ENCODE peak calls at places on chromosomes 7 and 10, in five cellular contexts. One of them, this sample, is unnamed.

GRCh38 chr10:107059058-107059457 is 105.4 kb downstream of the SORCS1 start:
- DNase-seq in cardiac fibroblast: no peak
- DNase-seq in fibroblast of lung: no peak
- DNase-seq in cardiac muscle cell: no peak
- DNase-seq in CD4-positive, alpha-beta T cell: no peak
- DNase-seq in this sample: no peak

GRCh38 chr7:6705959-6706665 is 635 bp downstream of the ZNF12 start:
- DNase-seq in cardiac fibroblast: peak; percentile 42
- DNase-seq in fibroblast of lung: peak; percentile 38
- DNase-seq in cardiac muscle cell: peak; percentile 43
- DNase-seq in CD4-positive, alpha-beta T cell: peak; percentile 1
- DNase-seq in this sample: peak; percentile 25

GRCh38 chr10:14560274-14560673 is 214.4 kb downstream of the FAM107B start:
- DNase-seq in cardiac fibroblast: no peak
- DNase-seq in fibroblast of lung: peak; percentile 65
- DNase-seq in cardiac muscle cell: peak; percentile 25
- DNase-seq in CD4-positive, alpha-beta T cell: no peak
- DNase-seq in this sample: peak; percentile 51

GRCh38 chr10:112587709-112588108 is 140.7 kb downstream of the VTI1A start:
- DNase-seq in cardiac fibroblast: no peak
- DNase-seq in fibroblast of lung: peak; percentile 62
- DNase-seq in cardiac muscle cell: no peak
- DNase-seq in CD4-positive, alpha-beta T cell: no peak
- DNase-seq in this sample: no peak

GRCh38 chr10:118832242-118832651 is 77.5 kb upstream of the CACUL1 start:
- DNase-seq in cardiac fibroblast: peak; percentile 71
- DNase-seq in fibroblast of lung: peak; percentile 15
- DNase-seq in cardiac muscle cell: peak; percentile 72
- DNase-seq in CD4-positive, alpha-beta T cell: no peak
- DNase-seq in this sample: peak; percentile 22

GRCh38 chr10:85008493-85009181 is 680.2 kb downstream of the CCSER2 start:
- DNase-seq in cardiac fibroblast: no peak
- DNase-seq in fibroblast of lung: no peak
- DNase-seq in cardiac muscle cell: no peak
- DNase-seq in CD4-positive, alpha-beta T cell: no peak
- DNase-seq in this sample: no peak

GRCh38 chr7:110943686-110944350 is 147.1 kb upstream of the LRRN3 start:
- DNase-seq in cardiac fibroblast: no peak
- DNase-seq in fibroblast of lung: peak; percentile 32
- DNase-seq in cardiac muscle cell: no peak
- DNase-seq in CD4-positive, alpha-beta T cell: no peak
- DNase-seq in this sample: no peak

GRCh38 chr7:37921340-37921805 is 933 bp downstream of the EPDR1 start:
- DNase-seq in cardiac fibroblast: no peak
- DNase-seq in fibroblast of lung: peak; percentile 56
- DNase-seq in cardiac muscle cell: peak; percentile 48
- DNase-seq in CD4-positive, alpha-beta T cell: no peak
- DNase-seq in this sample: peak; percentile 53

GRCh38 chr7:155790666-155791065 is 21.6 kb downstream of the SHH start:
- DNase-seq in cardiac fibroblast: no peak
- DNase-seq in fibroblast of lung: no peak
- DNase-seq in cardiac muscle cell: no peak
- DNase-seq in CD4-positive, alpha-beta T cell: no peak
- DNase-seq in this sample: no peak

GRCh38 chr7:148883233-148884048 is 650 bp downstream of the EZH2 start:
- DNase-seq in cardiac fibroblast: peak; percentile 3
- DNase-seq in fibroblast of lung: no peak
- DNase-seq in cardiac muscle cell: peak; percentile 11
- DNase-seq in CD4-positive, alpha-beta T cell: peak; percentile 23
- DNase-seq in this sample: no peak

GRCh38 chr10:101709359-101710063 is 14.5 kb upstream of the FBXW4 start:
- DNase-seq in cardiac fibroblast: no peak
- DNase-seq in fibroblast of lung: peak; percentile 49
- DNase-seq in cardiac muscle cell: no peak
- DNase-seq in CD4-positive, alpha-beta T cell: no peak
- DNase-seq in this sample: no peak

GRCh38 chr10:114859227-114859626 is 37.6 kb downstream of the FHIP2A start:
- DNase-seq in cardiac fibroblast: no peak
- DNase-seq in fibroblast of lung: peak; percentile 48
- DNase-seq in cardiac muscle cell: no peak
- DNase-seq in CD4-positive, alpha-beta T cell: no peak
- DNase-seq in this sample: no peak

GRCh38 chr10:1037098-1037497 is 11.4 kb upstream of the IDI2 start:
- DNase-seq in cardiac fibroblast: no peak
- DNase-seq in fibroblast of lung: no peak
- DNase-seq in cardiac muscle cell: no peak
- DNase-seq in CD4-positive, alpha-beta T cell: no peak
- DNase-seq in this sample: no peak

GRCh38 chr7:144437370-144438191 is 34.1 kb upstream of the NOBOX start:
- DNase-seq in cardiac fibroblast: peak; percentile 83
- DNase-seq in fibroblast of lung: peak; percentile 47
- DNase-seq in cardiac muscle cell: peak; percentile 84
- DNase-seq in CD4-positive, alpha-beta T cell: peak; percentile 6
- DNase-seq in this sample: peak; percentile 73

GRCh38 chr7:1244701-1245526 is 12.2 kb downstream of the UNCX start:
- DNase-seq in cardiac fibroblast: no peak
- DNase-seq in fibroblast of lung: no peak
- DNase-seq in cardiac muscle cell: no peak
- DNase-seq in CD4-positive, alpha-beta T cell: no peak
- DNase-seq in this sample: no peak

GRCh38 chr10:44830022-44830421 is 81.1 kb upstream of the TMEM72 start:
- DNase-seq in cardiac fibroblast: peak; percentile 29
- DNase-seq in fibroblast of lung: peak; percentile 89
- DNase-seq in cardiac muscle cell: peak; percentile 39
- DNase-seq in CD4-positive, alpha-beta T cell: no peak
- DNase-seq in this sample: peak; percentile 51

GRCh38 chr10:112915590-112916572 is 34.2 kb upstream of the TCF7L2 start:
- DNase-seq in cardiac fibroblast: peak; percentile 19
- DNase-seq in fibroblast of lung: peak; percentile 54
- DNase-seq in cardiac muscle cell: no peak
- DNase-seq in CD4-positive, alpha-beta T cell: no peak
- DNase-seq in this sample: peak; percentile 16

GRCh38 chr10:97171001-97171400 is 14.8 kb downstream of the SLIT1 start:
- DNase-seq in cardiac fibroblast: no peak
- DNase-seq in fibroblast of lung: no peak
- DNase-seq in cardiac muscle cell: no peak
- DNase-seq in CD4-positive, alpha-beta T cell: no peak
- DNase-seq in this sample: no peak

GRCh38 chr7:89060234-89060633 is 264.7 kb upstream of the TEX47 start:
- DNase-seq in cardiac fibroblast: no peak
- DNase-seq in fibroblast of lung: no peak
- DNase-seq in cardiac muscle cell: no peak
- DNase-seq in CD4-positive, alpha-beta T cell: no peak
- DNase-seq in this sample: no peak

GRCh38 chr7:36607741-36608140 is 116.6 kb downstream of the AOAH start:
- DNase-seq in cardiac fibroblast: no peak
- DNase-seq in fibroblast of lung: no peak
- DNase-seq in cardiac muscle cell: no peak
- DNase-seq in CD4-positive, alpha-beta T cell: no peak
- DNase-seq in this sample: no peak

GRCh38 chr7:121342631-121343030 is 13.8 kb downstream of the WNT16 start:
- DNase-seq in cardiac fibroblast: no peak
- DNase-seq in fibroblast of lung: no peak
- DNase-seq in cardiac muscle cell: no peak
- DNase-seq in CD4-positive, alpha-beta T cell: no peak
- DNase-seq in this sample: no peak

GRCh38 chr10:89916481-89916880 is 215.1 kb downstream of the KIF20B start:
- DNase-seq in cardiac fibroblast: peak; percentile 28
- DNase-seq in fibroblast of lung: peak; percentile 70
- DNase-seq in cardiac muscle cell: peak; percentile 51
- DNase-seq in CD4-positive, alpha-beta T cell: no peak
- DNase-seq in this sample: no peak

GRCh38 chr7:106070201-106070551 is 41.9 kb downstream of the SYPL1 start:
- DNase-seq in cardiac fibroblast: no peak
- DNase-seq in fibroblast of lung: peak; percentile 18
- DNase-seq in cardiac muscle cell: no peak
- DNase-seq in CD4-positive, alpha-beta T cell: no peak
- DNase-seq in this sample: no peak

GRCh38 chr10:29646960-29647431 is 12.2 kb upstream of the SVIL start:
- DNase-seq in cardiac fibroblast: peak; percentile 76
- DNase-seq in fibroblast of lung: peak; percentile 58
- DNase-seq in cardiac muscle cell: peak; percentile 76
- DNase-seq in CD4-positive, alpha-beta T cell: no peak
- DNase-seq in this sample: peak; percentile 82

GRCh38 chr10:113550365-113550764 is 2.5 kb upstream of the HABP2 start:
- DNase-seq in cardiac fibroblast: peak; percentile 25
- DNase-seq in fibroblast of lung: peak; percentile 61
- DNase-seq in cardiac muscle cell: peak; percentile 21
- DNase-seq in CD4-positive, alpha-beta T cell: no peak
- DNase-seq in this sample: no peak

DNA sequence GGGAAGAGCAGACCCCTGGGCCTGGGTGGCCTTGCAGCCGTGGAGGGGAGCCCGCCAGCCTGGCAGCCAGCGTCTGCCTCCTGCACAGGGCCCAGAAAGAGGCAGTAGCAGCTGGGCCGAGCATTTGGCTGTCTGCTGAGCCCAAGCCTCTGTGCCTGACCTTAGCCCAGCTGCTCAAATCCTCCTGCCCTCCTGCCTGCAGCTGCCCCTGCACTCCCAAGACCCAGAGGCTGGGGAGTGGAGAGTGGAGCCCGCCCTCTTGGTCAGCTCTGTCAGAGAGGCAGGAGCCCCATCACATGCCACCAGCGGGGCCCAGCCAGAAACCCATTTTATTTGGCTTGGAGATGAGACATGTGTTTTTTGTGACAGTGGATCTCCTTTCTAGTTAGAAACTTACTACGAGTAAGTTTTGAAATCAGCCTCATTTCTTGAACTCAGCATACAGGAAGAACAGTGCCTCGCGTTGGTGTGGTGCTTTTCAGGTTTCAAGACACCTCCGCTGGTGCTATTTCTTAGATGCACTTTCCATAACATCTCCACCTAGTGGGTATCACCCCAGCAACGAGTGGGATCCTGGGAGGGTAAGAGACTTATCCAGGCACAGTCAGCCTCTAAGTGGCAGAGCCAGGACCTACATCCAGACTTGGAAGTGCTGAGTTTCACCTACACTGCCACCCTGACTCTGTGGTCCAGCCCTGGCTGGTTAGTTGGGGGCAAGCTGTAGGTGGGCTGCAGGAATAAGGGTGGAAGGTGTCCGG is 477.1 kb downstream of the RPS24 start:
- DNase-seq in cardiac fibroblast: no peak
- DNase-seq in fibroblast of lung: no peak
- DNase-seq in cardiac muscle cell: no peak
- DNase-seq in CD4-positive, alpha-beta T cell: no peak
- DNase-seq in this sample: no peak
- TF ChIP-seq CTCF in cardiac fibroblast: no peak
- TF ChIP-seq CTCF in fibroblast of lung: no peak
- TF ChIP-seq CTCF in cardiac muscle cell: no peak
- TF ChIP-seq CTCF in CD4-positive, alpha-beta T cell: no peak
- TF ChIP-seq CTCF in this sample: no peak

GRCh38 chr7:28808786-28809533 is 149.2 kb downstream of the TRIL start:
- DNase-seq in cardiac fibroblast: no peak
- DNase-seq in fibroblast of lung: peak; percentile 30
- DNase-seq in cardiac muscle cell: peak; percentile 12
- DNase-seq in CD4-positive, alpha-beta T cell: no peak
- DNase-seq in this sample: peak; percentile 49
- TF ChIP-seq CTCF in cardiac fibroblast: no peak
- TF ChIP-seq CTCF in fibroblast of lung: no peak
- TF ChIP-seq CTCF in cardiac muscle cell: no peak
- TF ChIP-seq CTCF in CD4-positive, alpha-beta T cell: no peak
- TF ChIP-seq CTCF in this sample: no peak

DNA sequence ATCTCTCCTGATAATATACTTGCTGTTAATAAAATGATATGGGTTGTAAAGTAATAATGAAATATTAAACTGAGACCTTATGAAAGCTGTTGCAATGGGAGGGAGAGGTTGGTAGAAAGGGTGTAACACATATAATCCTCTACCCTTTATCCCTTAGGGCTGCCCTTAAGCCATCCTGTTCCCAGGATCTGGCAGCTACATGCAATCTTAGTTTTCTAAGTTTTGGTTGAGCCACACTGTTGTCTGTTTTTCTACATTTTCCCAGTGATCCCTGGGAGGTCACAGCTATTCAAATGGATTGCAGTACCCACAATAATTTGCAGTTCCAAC is 6.4 kb downstream of the COA1 start:
- DNase-seq in cardiac fibroblast: no peak
- DNase-seq in fibroblast of lung: no peak
- DNase-seq in cardiac muscle cell: no peak
- DNase-seq in CD4-positive, alpha-beta T cell: no peak
- DNase-seq in this sample: no peak
- TF ChIP-seq CTCF in cardiac fibroblast: no peak
- TF ChIP-seq CTCF in fibroblast of lung: no peak
- TF ChIP-seq CTCF in cardiac muscle cell: no peak
- TF ChIP-seq CTCF in CD4-positive, alpha-beta T cell: no peak
- TF ChIP-seq CTCF in this sample: no peak

GRCh38 chr7:100000239-100000638 is 15.2 kb upstream of the ZKSCAN1 start:
- DNase-seq in cardiac fibroblast: no peak
- DNase-seq in fibroblast of lung: no peak
- DNase-seq in cardiac muscle cell: no peak
- DNase-seq in CD4-positive, alpha-beta T cell: no peak
- DNase-seq in this sample: no peak

GRCh38 chr7:99994819-99995218 is 19.0 kb upstream of the AZGP1 start:
- DNase-seq in cardiac fibroblast: no peak
- DNase-seq in fibroblast of lung: no peak
- DNase-seq in cardiac muscle cell: no peak
- DNase-seq in CD4-positive, alpha-beta T cell: no peak
- DNase-seq in this sample: no peak

GRCh38 chr7:99996755-99997544 is 18.4 kb upstream of the ZKSCAN1 start:
- DNase-seq in cardiac fibroblast: no peak
- DNase-seq in fibroblast of lung: no peak
- DNase-seq in cardiac muscle cell: no peak
- DNase-seq in CD4-positive, alpha-beta T cell: no peak
- DNase-seq in this sample: no peak

GRCh38 chr7:99992330-99993037 is 16.7 kb upstream of the AZGP1 start:
- DNase-seq in cardiac fibroblast: no peak
- DNase-seq in fibroblast of lung: no peak
- DNase-seq in cardiac muscle cell: no peak
- DNase-seq in CD4-positive, alpha-beta T cell: no peak
- DNase-seq in this sample: no peak

GRCh38 chr7:99997545-99998137 is 17.8 kb upstream of the ZKSCAN1 start:
- DNase-seq in cardiac fibroblast: peak; percentile 38
- DNase-seq in fibroblast of lung: peak; percentile 41
- DNase-seq in cardiac muscle cell: peak; percentile 56
- DNase-seq in CD4-positive, alpha-beta T cell: peak; percentile 66
- DNase-seq in this sample: peak; percentile 13
- TF ChIP-seq CTCF in cardiac fibroblast: peak; percentile 18
- TF ChIP-seq CTCF in fibroblast of lung: no peak
- TF ChIP-seq CTCF in cardiac muscle cell: peak; percentile 36
- TF ChIP-seq CTCF in CD4-positive, alpha-beta T cell: no peak
- TF ChIP-seq CTCF in this sample: peak; percentile 29